ENCODE peak calls at places on chromosomes 1 and 21, in nine cellular contexts. K is mucosa of descending colon, H is fibroblast of pulmonary artery, L is ovary, U is fibroblast of the aortic adventitia, X is right atrium auricular region, Q is dorsolateral prefrontal cortex, R is stomach, I is IMR-90. P is an unnamed sample.
A peak's percentile ranks its signal among the peaks of the same experiment; 100 is the strongest.

GRCh38 chr1:235504122-235504493 is at the start of gene B3GALNT2:
- DNase-seq in K (no peak), H (no peak), L (no peak), U (no peak), X (peak; percentile 62), Q (no peak), R (no peak), I (no peak), P (no peak)

GRCh38 chr1:108009603-108010195 is 44.7 kb upstream of the VAV3 start:
- DNase-seq in K (no peak), H (peak; percentile 39), L (no peak), U (peak; percentile 56), X (no peak), Q (no peak), R (no peak), I (peak; percentile 11), P (no peak)

GRCh38 chr1:162956922-162957321 is 95.9 kb upstream of the CCDC190 start:
- DNase-seq in K (no peak), H (peak; percentile 26), L (no peak), U (no peak), X (no peak), Q (no peak), R (no peak), I (peak; percentile 54), P (no peak)

GRCh38 chr1:92822907-92823306 is 8.9 kb upstream of the RPL5 start:
- DNase-seq in K (no peak), H (peak; percentile 79), L (no peak), U (peak; percentile 68), X (no peak), Q (no peak), R (no peak), I (peak; percentile 86), P (no peak)

GRCh38 chr1:16324456-16324890 is 27.8 kb downstream of the FBXO42 start:
- DNase-seq in K (no peak), H (peak; percentile 80), L (no peak), U (peak; percentile 89), X (no peak), Q (no peak), R (no peak), I (peak; percentile 87), P (peak; percentile 58)

GRCh38 chr1:156284112-156284511 is at the start of gene TMEM79:
- DNase-seq in K (peak; percentile 56), H (no peak), L (no peak), U (no peak), X (no peak), Q (no peak), R (no peak), I (no peak), P (no peak)

GRCh38 chr1:29849038-29849750 is 612.9 kb downstream of the PTPRU start:
- DNase-seq in K (peak; percentile 32), H (peak; percentile 44), L (no peak), U (peak; percentile 38), X (no peak), Q (no peak), R (peak; percentile 33), I (peak; percentile 17), P (peak; percentile 26)

GRCh38 chr1:153684892-153685291 is 6.4 kb downstream of the NPR1 start:
- DNase-seq in K (no peak), H (no peak), L (no peak), U (no peak), X (no peak), Q (no peak), R (no peak), I (no peak), P (no peak)

GRCh38 chr21:42563261-42564045 is 49.8 kb downstream of the SLC37A1 start:
- DNase-seq in K (no peak), H (no peak), L (no peak), U (no peak), X (no peak), Q (peak; percentile 27), R (peak; percentile 23), I (no peak), P (no peak)

GRCh38 chr1:84973493-84974334 is 23.2 kb downstream of the MCOLN2 start:
- DNase-seq in K (no peak), H (peak; percentile 46), L (no peak), U (peak; percentile 15), X (no peak), Q (no peak), R (no peak), I (no peak), P (no peak)

GRCh38 chr1:1376551-1377226 is 1.7 kb upstream of the AURKAIP1 start:
- DNase-seq in K (no peak), H (no peak), L (no peak), U (no peak), X (no peak), Q (no peak), R (no peak), I (no peak), P (no peak)
- TF ChIP-seq CTCF in K (no peak), H (no peak), L (no peak), U (no peak), X (no peak), Q (no peak), R (no peak), I (no peak), P (no peak)

GRCh38 chr1:20032425-20032824 is 37.6 kb upstream of the PLA2G5 start:
- DNase-seq in K (no peak), H (no peak), L (no peak), U (no peak), X (no peak), Q (no peak), R (no peak), I (no peak), P (no peak)

GRCh38 chr1:20031836-20032235 is 38.2 kb upstream of the PLA2G5 start:
- DNase-seq in K (no peak), H (no peak), L (no peak), U (no peak), X (no peak), Q (no peak), R (no peak), I (no peak), P (no peak)

GRCh38 chr1:20031161-20031560 is 38.8 kb upstream of the PLA2G5 start:
- DNase-seq in K (no peak), H (peak; percentile 74), L (no peak), U (no peak), X (no peak), Q (no peak), R (no peak), I (no peak), P (no peak)

GRCh38 chr1:20035114-20035513 is 34.9 kb upstream of the PLA2G5 start:
- DNase-seq in K (no peak), H (peak; percentile 90), L (no peak), U (peak; percentile 14), X (no peak), Q (no peak), R (no peak), I (no peak), P (no peak)

GRCh38 chr1:20033396-20033795 is 36.6 kb upstream of the PLA2G5 start:
- DNase-seq in K (no peak), H (no peak), L (no peak), U (peak; percentile 9), X (no peak), Q (no peak), R (no peak), I (no peak), P (no peak)
- H3K4me3 ChIP-seq in K (no peak overlapping the region), H (no peak overlapping the region), L (no peak overlapping the region), U (no peak overlapping the region), X (peak overlapping the region; percentile 16), Q (no peak overlapping the region), R (no peak overlapping the region), I (no peak overlapping the region), P (no peak overlapping the region)

GRCh38 chr1:199287632-199288031 is 648.8 kb downstream of the PTPRC start:
- DNase-seq in K (no peak), H (no peak), L (no peak), U (peak; percentile 55), X (no peak), Q (no peak), R (no peak), I (peak; percentile 27), P (no peak)
- TF ChIP-seq CTCF in K (no peak), H (peak; percentile 6), L (no peak), U (peak; percentile 33), X (no peak), Q (no peak), R (no peak), I (no peak), P (no peak)

DNA sequence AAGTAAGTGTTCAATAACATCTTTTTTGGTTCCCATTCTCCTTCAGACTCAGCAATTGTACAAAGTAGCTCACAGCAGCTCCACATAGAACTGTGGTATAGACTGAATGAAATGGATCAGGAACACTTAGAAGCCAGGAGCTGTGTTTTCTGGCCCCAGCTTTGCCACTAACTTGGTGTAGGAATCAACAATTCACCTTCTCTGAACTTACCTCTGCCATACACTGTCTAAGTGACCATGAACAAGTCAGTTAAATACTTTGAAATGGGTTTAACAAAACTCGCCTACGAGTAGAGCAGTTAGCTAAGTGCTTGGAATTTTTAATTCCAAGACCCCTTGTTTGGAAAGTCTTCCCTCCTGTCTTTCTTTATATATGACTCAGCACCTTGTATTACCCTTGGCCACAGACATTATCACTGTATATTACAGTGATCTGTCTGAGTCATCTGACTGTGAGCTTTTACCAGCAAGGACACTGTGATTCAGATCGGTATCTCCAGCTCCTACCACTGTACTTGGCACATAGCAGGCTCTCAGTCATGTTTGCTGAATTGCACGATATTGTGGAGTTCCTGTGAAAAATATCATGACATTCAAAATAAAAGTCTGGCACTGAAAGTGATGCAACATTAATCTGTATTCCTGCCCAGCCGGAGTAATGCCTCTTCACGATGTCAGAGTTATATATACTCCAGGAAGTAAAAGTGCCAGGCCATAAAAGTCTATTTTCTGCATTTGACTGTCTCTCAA is 101.7 kb upstream of the BEND5 start:
- DNase-seq in K (no peak), H (peak; percentile 91), L (no peak), U (peak; percentile 95), X (no peak), Q (no peak), R (no peak), I (peak; percentile 31), P (no peak)
- H3K4me3 ChIP-seq in K (no peak overlapping the region), H (no peak overlapping the region), L (no peak overlapping the region), U (no peak overlapping the region), X (no peak overlapping the region), Q (no peak overlapping the region), R (no peak overlapping the region), I (no peak overlapping the region), P (no peak overlapping the region)

DNA sequence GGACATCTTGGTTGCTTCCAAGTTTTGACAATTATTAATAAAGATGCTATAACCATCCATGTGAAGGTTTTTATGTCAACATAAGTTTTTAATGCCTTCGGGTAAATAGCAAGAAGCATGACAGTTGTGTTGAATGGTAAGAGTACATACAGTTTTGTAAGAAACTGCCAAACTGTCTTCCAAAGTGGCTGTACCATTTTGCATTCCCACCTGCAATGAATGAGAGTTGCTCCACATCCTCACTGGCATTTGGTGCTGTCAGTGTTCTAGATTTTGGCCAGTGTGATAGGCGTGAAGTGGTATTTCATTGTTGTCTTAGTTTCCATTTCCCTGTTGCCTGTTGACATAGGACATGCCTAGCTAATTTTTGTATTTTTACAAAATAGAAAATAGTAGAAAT is 45.4 kb downstream of the CD58 start:
- DNase-seq in K (no peak), H (no peak), L (no peak), U (no peak), X (no peak), Q (no peak), R (no peak), I (no peak), P (no peak)
- TF ChIP-seq CTCF in K (no peak), H (no peak), L (no peak), U (no peak), X (no peak), Q (no peak), R (no peak), I (no peak), P (no peak)

P was measured in HFF-Myc.